ENCODE peak calls at places on chromosomes 13 and 19, in nine cellular contexts. I is thoracic aorta, W is breast epithelium, H is neural progenitor cell, Z is fibroblast of lung, N is uterus, U is SJCRH30, V is mesendoderm, D is sigmoid colon. G is an unnamed sample.

GRCh38 chr13:107573184-107573583 is 642.2 kb downstream of the LIG4 start:
- DNase-seq in I (no peak), W (no peak), H (no peak), Z (no peak), N (no peak), U (no peak), V (no peak), D (no peak), G (no peak)

GRCh38 chr13:79222427-79223205 is 183.4 kb downstream of the RBM26 start:
- DNase-seq in I (no peak), W (no peak), H (no peak), Z (no peak), N (no peak), U (no peak), V (no peak), D (no peak), G (no peak)

GRCh38 chr19:2434267-2434666 is 6.9 kb upstream of the TIMM13 start:
- DNase-seq in I (no peak), W (no peak), H (no peak), Z (no peak), N (no peak), U (no peak), V (no peak), D (no peak), G (no peak)

GRCh38 chr13:80475718-80476117 is 134.8 kb upstream of the SPRY2 start:
- DNase-seq in I (no peak), W (no peak), H (peak; percentile 23), Z (no peak), N (no peak), U (no peak), V (peak; percentile 37), D (no peak), G (no peak)

GRCh38 chr13:75258159-75258782 is 223.7 kb downstream of the TBC1D4 start:
- DNase-seq in I (no peak), W (no peak), H (peak; percentile 47), Z (peak; percentile 41), N (no peak), U (no peak), V (peak; percentile 65), D (no peak), G (no peak)

GRCh38 chr19:41324231-41324702 is 14.3 kb downstream of the CCDC97 start:
- DNase-seq in I (no peak), W (no peak), H (no peak), Z (no peak), N (no peak), U (no peak), V (peak; percentile 64), D (no peak), G (no peak)

GRCh38 chr19:19021115-19021514 is 12.2 kb downstream of the SUGP2 start:
- DNase-seq in I (no peak), W (no peak), H (no peak), Z (peak; percentile 70), N (no peak), U (no peak), V (no peak), D (no peak), G (no peak)

GRCh38 chr19:42081584-42082258 is 5.8 kb downstream of the ZNF574 start:
- DNase-seq in I (no peak), W (no peak), H (no peak), Z (peak; percentile 43), N (no peak), U (no peak), V (peak; percentile 50), D (no peak), G (no peak)

GRCh38 chr19:51441410-51442390 is 16.6 kb downstream of the SIGLEC8 start:
- DNase-seq in I (no peak), W (no peak), H (no peak), Z (no peak), N (no peak), U (no peak), V (no peak), D (peak; percentile 46), G (no peak)

GRCh38 chr19:48683349-48683748 is 10.5 kb upstream of the NTN5 start:
- DNase-seq in I (no peak), W (no peak), H (no peak), Z (peak; percentile 55), N (peak; percentile 57), U (no peak), V (no peak), D (no peak), G (no peak)

GRCh38 chr13:100798739-100799361 is 124.3 kb upstream of the TMTC4 start:
- DNase-seq in I (no peak), W (no peak), H (peak; percentile 35), Z (no peak), N (no peak), U (no peak), V (no peak), D (no peak), G (no peak)

GRCh38 chr13:49341941-49342340 is 94.2 kb downstream of the CDADC1 start:
- DNase-seq in I (no peak), W (no peak), H (no peak), Z (no peak), N (no peak), U (no peak), V (no peak), D (no peak), G (no peak)

GRCh38 chr19:55152017-55152416 is 3.0 kb upstream of the TNNT1 start:
- DNase-seq in I (no peak), W (no peak), H (no peak), Z (no peak), N (no peak), U (peak; percentile 45), V (no peak), D (no peak), G (no peak)

GRCh38 chr13:34161829-34162544 is 344.0 kb downstream of the RFC3 start:
- DNase-seq in I (no peak), W (no peak), H (peak; percentile 41), Z (peak; percentile 90), N (no peak), U (no peak), V (peak; percentile 55), D (no peak), G (no peak)

GRCh38 chr19:674282-675151 is 1.7 kb upstream of the FSTL3 start:
- DNase-seq in I (no peak), W (no peak), H (no peak), Z (no peak), N (peak; percentile 20), U (no peak), V (no peak), D (no peak), G (no peak)
- H3K27ac ChIP-seq in I (no peak overlapping the region), W (no peak overlapping the region), H (no peak overlapping the region), Z (no peak overlapping the region), N (peak overlapping the region; percentile 77), U (no peak overlapping the region), V (no peak overlapping the region), D (peak overlapping the region; percentile 87), G (peak overlapping the region; percentile 96)

GRCh38 chr13:30415430-30416030 is 6.8 kb upstream of the UBE2L5 start:
- DNase-seq in I (no peak), W (no peak), H (no peak), Z (peak; percentile 28), N (no peak), U (no peak), V (no peak), D (no peak), G (no peak)
- H3K27ac ChIP-seq in I (no peak overlapping the region), W (no peak overlapping the region), H (no peak overlapping the region), Z (no peak overlapping the region), N (no peak overlapping the region), U (no peak overlapping the region), V (no peak overlapping the region), D (no peak overlapping the region), G (no peak overlapping the region)

DNA sequence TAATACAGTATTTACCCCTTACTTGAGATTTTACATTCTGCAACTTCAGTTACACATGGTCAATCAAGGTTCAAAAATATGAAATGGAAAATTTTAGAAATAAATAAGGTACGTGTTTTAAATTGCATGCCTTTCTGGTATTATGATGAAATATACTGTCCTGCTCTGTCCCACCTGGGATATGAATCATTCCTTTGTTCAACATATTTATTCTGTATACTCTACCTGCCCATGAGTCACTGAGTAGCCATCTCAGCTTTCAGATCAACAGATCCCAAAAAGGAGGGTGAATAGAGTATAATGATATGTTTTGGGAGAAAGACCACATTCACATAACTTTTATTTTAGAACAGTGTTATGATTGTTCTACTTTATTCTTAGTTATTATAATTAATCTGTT is 37.8 kb downstream of the STOML3 start:
- DNase-seq in I (no peak), W (no peak), H (no peak), Z (no peak), N (no peak), U (no peak), V (no peak), D (no peak), G (no peak)
- H3K27ac ChIP-seq in I (no peak overlapping the region), W (no peak overlapping the region), H (no peak overlapping the region), Z (no peak overlapping the region), N (no peak overlapping the region), U (no peak overlapping the region), V (no peak overlapping the region), D (no peak overlapping the region), G (no peak overlapping the region)

GRCh38 chr19:38686530-38686888 is 39.1 kb downstream of the ACTN4 start:
- DNase-seq in I (no peak), W (no peak), H (no peak), Z (no peak), N (no peak), U (no peak), V (no peak), D (no peak), G (no peak)

GRCh38 chr19:38684862-38685665 is 37.6 kb downstream of the ACTN4 start:
- DNase-seq in I (no peak), W (no peak), H (peak; percentile 21), Z (no peak), N (no peak), U (no peak), V (no peak), D (no peak), G (no peak)

GRCh38 chr19:38684078-38684861 is 36.8 kb downstream of the ACTN4 start:
- DNase-seq in I (peak; percentile 55), W (no peak), H (no peak), Z (peak; percentile 89), N (peak; percentile 88), U (no peak), V (peak; percentile 45), D (peak; percentile 91), G (peak; percentile 98)

GRCh38 chr19:38687837-38688378 is 40.5 kb downstream of the ACTN4 start:
- DNase-seq in I (no peak), W (no peak), H (no peak), Z (no peak), N (no peak), U (no peak), V (no peak), D (no peak), G (no peak)

DNA sequence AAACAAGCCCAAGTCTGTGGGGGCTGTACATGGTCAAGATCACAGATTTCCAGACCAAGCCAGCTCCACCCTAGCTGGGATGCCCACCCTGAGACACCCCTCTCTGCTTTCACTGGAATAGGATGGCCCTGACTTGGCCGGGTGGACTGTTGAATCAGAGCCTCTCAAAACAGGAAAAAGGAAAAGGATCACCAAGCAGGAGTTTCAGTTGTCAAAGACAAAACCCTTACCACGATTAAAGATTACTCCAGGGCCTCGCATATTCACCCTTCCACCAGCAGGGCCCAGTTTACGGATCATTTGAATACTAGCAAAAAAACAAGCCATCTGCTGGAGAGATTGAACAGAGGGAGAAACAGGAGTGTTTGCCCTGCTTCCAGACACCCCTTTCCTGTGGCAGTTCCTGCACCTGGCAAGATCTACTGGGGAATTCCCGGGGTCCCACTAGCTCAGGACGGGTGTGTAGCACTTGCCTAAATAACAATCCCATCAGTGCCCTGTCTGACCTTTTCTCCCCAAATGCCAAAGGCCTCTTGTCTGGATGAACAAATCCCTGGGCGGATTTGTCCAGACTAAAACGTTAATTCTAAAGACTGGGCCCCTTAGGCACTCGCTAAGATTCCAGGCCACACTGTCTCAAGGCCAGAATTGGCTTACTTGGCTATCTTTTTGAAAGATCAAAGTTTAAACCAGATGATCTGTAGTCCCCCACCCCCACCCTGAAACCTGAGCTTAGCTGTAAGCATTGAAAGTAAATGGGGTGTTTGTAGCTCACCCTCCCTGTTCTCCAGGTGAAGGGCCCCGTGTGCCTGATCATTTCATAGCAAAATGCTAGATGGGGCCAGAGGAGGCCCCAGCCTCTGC is 38.4 kb downstream of the ACTN4 start:
- DNase-seq in I (no peak), W (no peak), H (peak; percentile 80), Z (peak; percentile 69), N (no peak), U (no peak), V (peak; percentile 85), D (no peak), G (no peak)
- H3K27ac ChIP-seq in I (peak overlapping the region; percentile 99), W (peak overlapping the region; percentile 99), H (peak overlapping the region; percentile 30), Z (peak overlapping the region; percentile 93), N (peak overlapping the region; percentile 95), U (no peak overlapping the region), V (peak overlapping the region; percentile 64), D (peak overlapping the region; percentile 96), G (peak overlapping the region; percentile 99)